ENCODE peak calls at places on chromosomes 13 and 19, in nine cellular contexts. S, L, G, Y, A, O, I, P and J are unnamed samples. For H3K36me3, the result is how much of the 10 kb centered on the place peaks cover.

GRCh38 chr19:48913114-48913513 is 13.0 kb downstream of the NUCB1 start:
- DNase-seq in A (no peak), P (no peak), L (no peak), Y (no peak), G (no peak), O (no peak), I (no peak), S (no peak), J (no peak)

GRCh38 chr13:28553971-28554370 is 59.0 kb upstream of the FLT1 start:
- DNase-seq in O (no peak), Y (no peak), P (no peak), A (no peak), I (no peak), G (no peak), L (no peak), S (no peak), J (no peak)

GRCh38 chr13:39998166-39998565 is 342.7 kb downstream of the COG6 start:
- DNase-seq in P (no peak), G (no peak), S (no peak), Y (no peak), I (no peak), O (no peak), A (no peak), L (no peak), J (no peak)

GRCh38 chr13:23623394-23623793 is 53.2 kb downstream of the TNFRSF19 start:
- DNase-seq in P (no peak), Y (no peak), G (no peak), I (no peak), S (no peak), A (no peak), L (no peak), O (no peak), J (no peak)

GRCh38 chr13:33355470-33355869 is 69.9 kb upstream of the STARD13 start:
- DNase-seq in A (no peak), G (no peak), O (no peak), S (no peak), I (peak), L (no peak), P (no peak), Y (peak), J (no peak)

GRCh38 chr19:10009269-10009665 is 1.0 kb downstream of the COL5A3 start:
- DNase-seq in A (peak), G (peak), P (peak), S (peak), Y (peak), L (no peak), O (no peak), I (peak), J (no peak)

GRCh38 chr19:42323852-42324654 is 1.4 kb upstream of the MEGF8 start:
- DNase-seq in O (peak), S (no peak), G (peak), Y (no peak), P (peak), L (no peak), I (no peak), A (no peak), J (no peak)

GRCh38 chr19:13091400-13092161 is 11.1 kb downstream of the LYL1 start:
- DNase-seq in O (no peak), G (no peak), A (peak), I (peak), Y (peak), S (no peak), L (no peak), P (no peak), J (no peak)

GRCh38 chr19:29389495-29389894 is 136.3 kb upstream of the VSTM2B start:
- DNase-seq in A (no peak), S (no peak), L (no peak), O (no peak), G (no peak), P (peak), Y (no peak), I (no peak), J (no peak)

GRCh38 chr13:68540244-68540643 is 1310.1 kb upstream of the PCDH9 start:
- DNase-seq in G (no peak), A (no peak), P (no peak), O (no peak), Y (no peak), I (no peak), L (no peak), S (no peak), J (no peak)

GRCh38 chr19:19635313-19635702 is 7.3 kb upstream of the LPAR2 start:
- DNase-seq in A (no peak), O (no peak), G (no peak), L (no peak), I (no peak), S (no peak), Y (no peak), P (no peak), J (no peak)

GRCh38 chr19:19636573-19636972 is 6.9 kb downstream of the GMIP start:
- DNase-seq in G (no peak), Y (no peak), A (no peak), L (no peak), I (no peak), P (no peak), O (no peak), S (no peak), J (no peak)

GRCh38 chr19:19637186-19637522 is 6.3 kb downstream of the GMIP start:
- DNase-seq in G (no peak), L (no peak), Y (no peak), A (no peak), I (no peak), O (peak), S (no peak), P (no peak), J (no peak)

GRCh38 chr19:19634516-19635312 is 6.7 kb upstream of the LPAR2 start:
- DNase-seq in G (no peak), A (no peak), O (no peak), P (no peak), Y (no peak), I (no peak), L (no peak), S (no peak), J (no peak)

DNA sequence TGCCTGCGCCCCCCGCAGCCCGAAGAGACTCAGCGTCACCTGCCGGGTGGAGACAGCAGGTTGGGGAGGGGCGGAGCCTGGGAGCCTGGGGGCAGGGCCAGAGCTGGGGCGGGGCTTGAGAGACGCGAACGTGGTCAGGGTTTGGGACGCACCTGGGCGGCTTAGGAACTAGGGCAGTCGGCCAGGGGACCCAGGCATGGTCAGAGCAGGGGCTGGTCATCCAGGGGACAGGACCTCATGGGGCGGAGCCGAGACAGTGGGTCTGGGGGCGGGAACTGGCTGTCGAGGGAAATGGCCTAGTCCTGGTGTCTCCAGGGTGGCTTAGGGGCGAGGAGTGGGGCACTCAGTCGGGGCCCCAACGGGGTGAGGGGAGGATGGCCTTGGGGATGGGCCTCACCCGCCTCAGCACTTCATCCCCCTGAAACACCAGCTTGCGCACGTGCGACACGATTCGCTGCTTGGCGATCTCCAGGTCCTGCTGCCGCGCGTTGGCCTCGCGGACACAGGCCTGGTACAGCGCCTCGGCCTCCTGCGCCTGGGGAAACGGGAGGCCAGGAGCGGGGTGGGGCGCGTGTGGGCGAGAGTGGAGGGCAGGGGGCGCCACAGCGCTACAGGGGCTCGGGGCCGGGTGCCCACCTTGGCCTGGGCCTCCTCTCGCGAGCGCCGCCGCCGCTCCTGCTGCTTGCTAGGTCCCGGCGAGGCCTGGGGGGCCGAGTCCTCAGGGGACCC is 5.8 kb downstream of the GMIP start:
- DNase-seq in G (no peak), I (no peak), O (peak), A (no peak), L (no peak), Y (no peak), S (no peak), P (no peak), J (no peak)
- TF ChIP-seq CTCF in G (no peak), I (no peak), O (no peak), A (no peak), L (no peak), Y (no peak), S (no peak), P (no peak), J (no peak)

GRCh38 chr19:3493651-3494050 is 6.8 kb downstream of the DOHH start:
- DNase-seq in P (no peak), I (no peak), O (no peak), G (no peak), A (no peak), L (no peak), Y (no peak), S (no peak), J (no peak)
- H3K36me3 ChIP-seq in P (under half), I (under half), O (half or more), G (under half), A (under half), L (under half), Y (under half), S (half or more), J (half or more)

GRCh38 chr19:11843741-11844140 is 4.8 kb upstream of the ZNF439 start:
- DNase-seq in Y (no peak), S (no peak), G (no peak), L (no peak), O (no peak), A (no peak), P (no peak), I (no peak), J (no peak)

GRCh38 chr19:11853358-11853757 is 4.8 kb downstream of the ZNF439 start:
- DNase-seq in A (no peak), Y (no peak), S (no peak), P (no peak), L (no peak), I (no peak), O (no peak), G (no peak), J (no peak)

GRCh38 chr19:11848200-11848593 is 329 bp upstream of the ZNF439 start:
- DNase-seq in I (no peak), L (no peak), G (no peak), A (no peak), P (no peak), Y (no peak), S (no peak), O (peak), J (no peak)

GRCh38 chr19:11849264-11849615 is 714 bp downstream of the ZNF439 start:
- DNase-seq in I (no peak), O (no peak), Y (no peak), P (no peak), S (no peak), L (no peak), A (no peak), G (no peak), J (no peak)

GRCh38 chr19:11848594-11849263 is at the start of gene ZNF439:
- DNase-seq in Y (peak), G (peak), O (peak), P (peak), A (peak), I (peak), S (peak), L (no peak), J (peak)
- TF ChIP-seq POLR2A in Y (no peak), G (peak), O (no peak), P (no peak), A (peak), I (peak), S (no peak), L (no peak), J (no peak)

DNA sequence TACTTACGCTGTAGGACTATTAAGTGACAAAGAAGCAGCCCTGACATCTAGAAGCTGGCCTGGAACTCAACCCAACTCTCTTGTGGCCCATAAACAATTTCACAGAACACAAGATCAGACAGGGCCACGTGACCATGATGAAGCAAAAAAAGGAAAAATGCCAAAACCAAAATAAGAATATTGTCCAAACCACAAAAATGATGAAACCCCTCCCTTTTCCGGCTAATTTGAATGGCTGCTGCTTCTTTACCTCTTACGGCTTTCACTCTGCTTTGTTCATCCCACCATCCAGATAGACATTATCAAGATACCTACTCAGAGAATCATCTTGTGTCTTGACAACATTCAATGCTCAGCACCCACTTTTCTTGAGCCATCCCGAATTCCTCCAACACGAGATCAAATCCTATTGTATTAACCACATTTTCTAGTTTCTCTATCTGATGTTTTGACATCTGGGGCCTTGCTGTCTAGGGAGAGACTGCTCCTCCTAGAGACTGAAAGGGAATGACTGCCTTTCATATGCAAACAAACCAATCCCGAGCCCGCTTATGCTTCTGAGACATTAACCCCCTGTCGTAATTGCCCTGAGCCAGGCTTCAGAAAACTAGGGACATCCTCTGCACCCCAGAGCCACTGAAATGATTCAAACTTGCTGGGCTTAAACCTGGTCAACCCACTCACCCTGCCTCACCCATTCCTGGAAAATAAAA is 186.3 kb downstream of the TDRD3 start:
- DNase-seq in Y (peak), P (no peak), L (no peak), A (no peak), O (no peak), I (peak), S (no peak), G (no peak), J (no peak)
- TF ChIP-seq CTCF in Y (no peak), P (no peak), L (no peak), A (no peak), O (no peak), I (no peak), S (no peak), G (no peak), J (no peak)

GRCh38 chr13:94607056-94607455 is 5.4 kb downstream of the GPR180 start:
- DNase-seq in A (no peak), Y (no peak), G (no peak), O (no peak), P (no peak), S (no peak), L (no peak), I (no peak), J (no peak)

GRCh38 chr13:94610475-94610874 is 8.8 kb downstream of the GPR180 start:
- DNase-seq in G (no peak), S (no peak), I (no peak), A (no peak), P (no peak), O (no peak), L (no peak), Y (no peak), J (no peak)

GRCh38 chr13:94608586-94608985 is 6.9 kb downstream of the GPR180 start:
- DNase-seq in P (no peak), S (no peak), O (no peak), G (no peak), A (no peak), L (no peak), I (no peak), Y (no peak), J (no peak)

GRCh38 chr13:94607939-94608338 is 6.3 kb downstream of the GPR180 start:
- DNase-seq in I (no peak), Y (peak), P (no peak), G (no peak), A (no peak), O (no peak), S (no peak), L (no peak), J (no peak)

GRCh38 chr13:94609196-94609595 is 7.5 kb downstream of the GPR180 start:
- DNase-seq in Y (no peak), G (no peak), S (no peak), P (no peak), O (no peak), A (no peak), I (no peak), L (no peak), J (no peak)
- H3K36me3 ChIP-seq in Y (under half), G (under half), S (under half), P (under half), O (under half), A (under half), I (under half), L (under half), J (half or more)